ENCODE peak calls at places on chromosomes 4 and X, in eight cellular contexts. K is fibroblast of mammary gland; R is PC-3; L is tibial nerve; E is effector memory CD8-positive, alpha-beta T cell; D is RPMI7951; M is psoas muscle; A is Karpas-422. G is an unnamed sample.

GRCh38 chr4:55348436-55348835 is 2.4 kb downstream of the SRD5A3 start:
- DNase-seq in R (peak), M (no peak), K (peak), L (no peak), E (no peak), D (no peak), A (no peak), G (peak)

GRCh38 chrX:133325422-133325821 is 89.9 kb downstream of the GPC4 start:
- DNase-seq in R (peak), A (no peak), M (no peak), D (no peak), E (no peak), L (no peak), K (no peak), G (no peak)

GRCh38 chr4:96354036-96354712 is 514.3 kb downstream of the PDHA2 start:
- DNase-seq in K (no peak), A (no peak), R (no peak), L (no peak), E (no peak), D (no peak), M (no peak), G (no peak)

GRCh38 chrX:40474205-40474626 is 106.6 kb upstream of the ATP6AP2 start:
- DNase-seq in D (no peak), E (no peak), R (no peak), A (no peak), K (no peak), L (no peak), M (no peak), G (peak)

GRCh38 chrX:119784747-119785446 is 6.5 kb downstream of the RPL39 start:
- DNase-seq in R (peak), A (peak), K (peak), D (peak), M (no peak), E (peak), L (no peak), G (no peak)

GRCh38 chr4:48742412-48742811 is 37.7 kb downstream of the FRYL start:
- DNase-seq in M (no peak), D (no peak), E (no peak), A (no peak), L (no peak), R (no peak), K (peak), G (peak)

GRCh38 chr4:153257151-153257620 is 52.9 kb downstream of the TRIM2 start:
- DNase-seq in M (peak), L (no peak), K (peak), R (no peak), A (no peak), E (no peak), D (peak), G (no peak)

GRCh38 chr4:123649644-123650356 is 253.2 kb downstream of the SPRY1 start:
- DNase-seq in A (no peak), E (no peak), D (peak), L (no peak), K (peak), M (peak), R (peak), G (peak)

GRCh38 chrX:109475174-109475891 is 6.6 kb downstream of the GUCY2F start:
- DNase-seq in E (no peak), R (peak), K (peak), A (no peak), D (peak), M (no peak), L (no peak), G (peak)

GRCh38 chrX:48458711-48459110 is 11.3 kb downstream of the SLC38A5 start:
- DNase-seq in K (no peak), D (no peak), M (no peak), R (no peak), A (peak), E (no peak), L (no peak), G (no peak)

GRCh38 chr4:25666031-25666630 is 10.5 kb downstream of the SLC34A2 start:
- DNase-seq in K (no peak), L (no peak), A (no peak), M (no peak), D (no peak), R (no peak), E (no peak), G (no peak)

GRCh38 chr4:72128741-72129140 is 96.9 kb downstream of the NPFFR2 start:
- DNase-seq in K (no peak), M (no peak), L (no peak), D (no peak), A (no peak), E (no peak), R (no peak), G (no peak)

GRCh38 chrX:39705299-39705698 is 392.5 kb downstream of the BCOR start:
- DNase-seq in D (peak), L (peak), K (peak), E (no peak), A (no peak), M (peak), R (peak), G (peak)

GRCh38 chr4:172362569-172362968 is 549.4 kb downstream of the GALNTL6 start:
- DNase-seq in E (no peak), A (no peak), L (no peak), R (no peak), M (no peak), D (no peak), K (no peak), G (no peak)

GRCh38 chr4:90733211-90733610 is 606.0 kb downstream of the CCSER1 start:
- DNase-seq in D (no peak), L (no peak), E (no peak), R (no peak), M (no peak), K (no peak), A (no peak), G (no peak)

GRCh38 chr4:169621754-169622481 is 1.5 kb downstream of the CLCN3 start:
- DNase-seq in M (no peak), K (peak), L (no peak), D (peak), A (peak), R (peak), E (peak), G (peak)

GRCh38 chr4:176439611-176440010 is 119.8 kb downstream of the SPCS3 start:
- DNase-seq in M (no peak), L (no peak), R (no peak), D (peak), E (no peak), K (no peak), A (no peak), G (no peak)

GRCh38 chrX:1661048-1661921 is 46.4 kb downstream of the ASMT start:
- DNase-seq in E (peak), A (peak), D (no peak), R (no peak), K (no peak), L (no peak), M (peak), G (no peak)

GRCh38 chr4:183186803-183187202 is 87.7 kb downstream of the WWC2 start:
- DNase-seq in L (no peak), M (no peak), A (no peak), D (no peak), R (no peak), E (no peak), K (no peak), G (no peak)

GRCh38 chrX:111829345-111829744 is 46.6 kb upstream of the TRPC5OS start:
- DNase-seq in D (no peak), A (no peak), K (no peak), M (no peak), L (no peak), E (no peak), R (no peak), G (no peak)

GRCh38 chr4:64417974-64418373 is 8.7 kb upstream of the TECRL start:
- DNase-seq in D (no peak), L (no peak), M (no peak), K (peak), R (peak), A (no peak), E (no peak), G (peak)

GRCh38 chrX:37378399-37378798 is 29.2 kb downstream of the PRRG1 start:
- DNase-seq in L (no peak), D (no peak), A (no peak), K (peak), R (no peak), E (no peak), M (no peak), G (no peak)

GRCh38 chr4:1218892-1219552 is 29.9 kb downstream of the CTBP1 start:
- DNase-seq in M (no peak), R (no peak), K (no peak), L (no peak), E (no peak), D (no peak), A (peak), G (no peak)

GRCh38 chr4:129323630-129324029 is 227.7 kb downstream of the C4orf33 start:
- DNase-seq in D (no peak), K (no peak), L (no peak), E (no peak), M (no peak), A (no peak), R (no peak), G (no peak)

GRCh38 chr4:25306658-25307057 is 5.9 kb upstream of the ZCCHC4 start:
- DNase-seq in E (no peak), K (no peak), D (no peak), A (no peak), R (no peak), L (no peak), M (no peak), G (no peak)

GRCh38 chr4:128358231-128358902 is 70.8 kb upstream of the PGRMC2 start:
- DNase-seq in A (no peak), L (no peak), D (peak), K (peak), E (no peak), R (no peak), M (no peak), G (peak)

GRCh38 chrX:8845469-8845868 is 44.3 kb upstream of the FAM9A start:
- DNase-seq in K (no peak), E (no peak), L (no peak), M (no peak), A (no peak), R (no peak), D (peak), G (no peak)

GRCh38 chr4:917466-917865 is 14.7 kb downstream of the GAK start:
- DNase-seq in K (no peak), M (no peak), D (no peak), R (no peak), E (no peak), L (no peak), A (no peak), G (no peak)

GRCh38 chr4:37976513-37976912 is 16.3 kb downstream of the PTTG2 start:
- DNase-seq in L (no peak), K (no peak), E (no peak), A (no peak), M (no peak), R (no peak), D (no peak), G (peak)

GRCh38 chr4:147709999-147710398 is 21.9 kb upstream of the ARHGAP10 start:
- DNase-seq in K (peak), D (peak), A (no peak), M (no peak), E (no peak), R (peak), L (no peak), G (no peak)

GRCh38 chrX:136147320-136147901 is at the start of gene FHL1:
- DNase-seq in M (peak), A (no peak), E (peak), K (no peak), R (peak), D (peak), L (peak), G (no peak)

GRCh38 chrX:115940888-115941332 is 229.6 kb upstream of the AGTR2 start:
- DNase-seq in R (peak), K (peak), E (no peak), M (peak), A (peak), D (peak), L (peak), G (no peak)

G was measured in bronchial epithelial cell.